ENCODE peak calls at places on chromosomes 16 and 17, in seven cellular contexts. One of them, this sample, is unnamed.

GRCh38 chr16:88701541-88702363 is 4.5 kb downstream of the RNF166 start:
- DNase-seq in Peyer's patch: peak
- DNase-seq in activated naive CD8-positive, alpha-beta T cell treated with anti-CD3 and anti-CD28 coated beads, Interleukin-2, amount 50 U/mL, for 16 hours: no peak
- DNase-seq in effector CD4-positive, alpha-beta T cell: no peak
- DNase-seq in pons: no peak
- DNase-seq in T-helper 2 cell: peak
- DNase-seq in iPS-NIHi11: no peak
- DNase-seq in this sample: no peak

GRCh38 chr17:48570325-48571023 is 7.7 kb downstream of the HOXB4 start:
- DNase-seq in effector CD4-positive, alpha-beta T cell: no peak
- DNase-seq in T-helper 2 cell: no peak
- DNase-seq in Peyer's patch: no peak
- DNase-seq in activated naive CD8-positive, alpha-beta T cell treated with anti-CD3 and anti-CD28 coated beads, Interleukin-2, amount 50 U/mL, for 16 hours: no peak
- DNase-seq in pons: no peak
- DNase-seq in iPS-NIHi11: no peak
- DNase-seq in this sample: no peak

GRCh38 chr17:34633351-34633750 is 54.0 kb downstream of the TMEM132E start:
- DNase-seq in T-helper 2 cell: no peak
- DNase-seq in pons: no peak
- DNase-seq in effector CD4-positive, alpha-beta T cell: no peak
- DNase-seq in Peyer's patch: no peak
- DNase-seq in activated naive CD8-positive, alpha-beta T cell treated with anti-CD3 and anti-CD28 coated beads, Interleukin-2, amount 50 U/mL, for 16 hours: no peak
- DNase-seq in iPS-NIHi11: peak
- DNase-seq in this sample: no peak

GRCh38 chr17:17729620-17730249 is 48.5 kb downstream of the RAI1 start:
- DNase-seq in activated naive CD8-positive, alpha-beta T cell treated with anti-CD3 and anti-CD28 coated beads, Interleukin-2, amount 50 U/mL, for 16 hours: no peak
- DNase-seq in pons: peak
- DNase-seq in Peyer's patch: peak
- DNase-seq in iPS-NIHi11: peak
- DNase-seq in effector CD4-positive, alpha-beta T cell: peak
- DNase-seq in T-helper 2 cell: peak
- DNase-seq in this sample: peak

GRCh38 chr16:20104563-20105183 is 31.0 kb upstream of the GPR139 start:
- DNase-seq in pons: no peak
- DNase-seq in iPS-NIHi11: no peak
- DNase-seq in T-helper 2 cell: no peak
- DNase-seq in activated naive CD8-positive, alpha-beta T cell treated with anti-CD3 and anti-CD28 coated beads, Interleukin-2, amount 50 U/mL, for 16 hours: no peak
- DNase-seq in effector CD4-positive, alpha-beta T cell: no peak
- DNase-seq in Peyer's patch: no peak
- DNase-seq in this sample: no peak

GRCh38 chr17:266701-267656 is 85.5 kb upstream of the DOC2B start:
- DNase-seq in Peyer's patch: peak
- DNase-seq in activated naive CD8-positive, alpha-beta T cell treated with anti-CD3 and anti-CD28 coated beads, Interleukin-2, amount 50 U/mL, for 16 hours: no peak
- DNase-seq in iPS-NIHi11: no peak
- DNase-seq in pons: peak
- DNase-seq in effector CD4-positive, alpha-beta T cell: no peak
- DNase-seq in T-helper 2 cell: no peak
- DNase-seq in this sample: peak

GRCh38 chr16:50534556-50534955 is 13.6 kb upstream of the NKD1 start:
- DNase-seq in Peyer's patch: no peak
- DNase-seq in pons: no peak
- DNase-seq in activated naive CD8-positive, alpha-beta T cell treated with anti-CD3 and anti-CD28 coated beads, Interleukin-2, amount 50 U/mL, for 16 hours: no peak
- DNase-seq in T-helper 2 cell: no peak
- DNase-seq in effector CD4-positive, alpha-beta T cell: no peak
- DNase-seq in iPS-NIHi11: no peak
- DNase-seq in this sample: no peak

GRCh38 chr16:19118938-19119431 is 5.2 kb downstream of the ITPRIPL2 start:
- DNase-seq in pons: peak
- DNase-seq in iPS-NIHi11: no peak
- DNase-seq in T-helper 2 cell: no peak
- DNase-seq in Peyer's patch: peak
- DNase-seq in effector CD4-positive, alpha-beta T cell: no peak
- DNase-seq in activated naive CD8-positive, alpha-beta T cell treated with anti-CD3 and anti-CD28 coated beads, Interleukin-2, amount 50 U/mL, for 16 hours: no peak
- DNase-seq in this sample: no peak

GRCh38 chr17:29005936-29006438 is at the start of gene SEZ6:
- DNase-seq in effector CD4-positive, alpha-beta T cell: peak
- DNase-seq in iPS-NIHi11: peak
- DNase-seq in T-helper 2 cell: peak
- DNase-seq in pons: peak
- DNase-seq in Peyer's patch: peak
- DNase-seq in activated naive CD8-positive, alpha-beta T cell treated with anti-CD3 and anti-CD28 coated beads, Interleukin-2, amount 50 U/mL, for 16 hours: peak
- DNase-seq in this sample: peak

GRCh38 chr16:11142261-11142630 is 113.8 kb downstream of the SOCS1 start:
- DNase-seq in iPS-NIHi11: no peak
- DNase-seq in activated naive CD8-positive, alpha-beta T cell treated with anti-CD3 and anti-CD28 coated beads, Interleukin-2, amount 50 U/mL, for 16 hours: no peak
- DNase-seq in pons: no peak
- DNase-seq in T-helper 2 cell: no peak
- DNase-seq in Peyer's patch: no peak
- DNase-seq in effector CD4-positive, alpha-beta T cell: no peak
- DNase-seq in this sample: no peak

GRCh38 chr16:15544405-15544804 is 98.5 kb downstream of the MARF1 start:
- DNase-seq in pons: no peak
- DNase-seq in activated naive CD8-positive, alpha-beta T cell treated with anti-CD3 and anti-CD28 coated beads, Interleukin-2, amount 50 U/mL, for 16 hours: no peak
- DNase-seq in T-helper 2 cell: no peak
- DNase-seq in iPS-NIHi11: no peak
- DNase-seq in Peyer's patch: no peak
- DNase-seq in effector CD4-positive, alpha-beta T cell: no peak
- DNase-seq in this sample: no peak

GRCh38 chr17:74259667-74260524 is 14.1 kb upstream of the DNAI2 start:
- DNase-seq in effector CD4-positive, alpha-beta T cell: no peak
- DNase-seq in iPS-NIHi11: peak
- DNase-seq in activated naive CD8-positive, alpha-beta T cell treated with anti-CD3 and anti-CD28 coated beads, Interleukin-2, amount 50 U/mL, for 16 hours: no peak
- DNase-seq in pons: no peak
- DNase-seq in Peyer's patch: no peak
- DNase-seq in T-helper 2 cell: no peak
- DNase-seq in this sample: peak

GRCh38 chr16:79933586-79933985 is 333.0 kb upstream of the MAF start:
- DNase-seq in T-helper 2 cell: no peak
- DNase-seq in Peyer's patch: no peak
- DNase-seq in effector CD4-positive, alpha-beta T cell: no peak
- DNase-seq in iPS-NIHi11: no peak
- DNase-seq in pons: no peak
- DNase-seq in activated naive CD8-positive, alpha-beta T cell treated with anti-CD3 and anti-CD28 coated beads, Interleukin-2, amount 50 U/mL, for 16 hours: no peak
- DNase-seq in this sample: no peak

GRCh38 chr17:13786000-13786598 is 184.4 kb upstream of the HS3ST3A1 start:
- DNase-seq in Peyer's patch: no peak
- DNase-seq in T-helper 2 cell: no peak
- DNase-seq in effector CD4-positive, alpha-beta T cell: no peak
- DNase-seq in iPS-NIHi11: no peak
- DNase-seq in activated naive CD8-positive, alpha-beta T cell treated with anti-CD3 and anti-CD28 coated beads, Interleukin-2, amount 50 U/mL, for 16 hours: no peak
- DNase-seq in pons: no peak
- DNase-seq in this sample: no peak

GRCh38 chr16:72840591-72841381 is 207.1 kb downstream of the ZFHX3 start:
- DNase-seq in iPS-NIHi11: no peak
- DNase-seq in Peyer's patch: no peak
- DNase-seq in pons: no peak
- DNase-seq in T-helper 2 cell: no peak
- DNase-seq in activated naive CD8-positive, alpha-beta T cell treated with anti-CD3 and anti-CD28 coated beads, Interleukin-2, amount 50 U/mL, for 16 hours: no peak
- DNase-seq in effector CD4-positive, alpha-beta T cell: no peak
- DNase-seq in this sample: no peak

GRCh38 chr17:45221081-45221996 is at the start of gene FMNL1:
- DNase-seq in effector CD4-positive, alpha-beta T cell: peak
- DNase-seq in iPS-NIHi11: peak
- DNase-seq in Peyer's patch: peak
- DNase-seq in pons: no peak
- DNase-seq in T-helper 2 cell: peak
- DNase-seq in activated naive CD8-positive, alpha-beta T cell treated with anti-CD3 and anti-CD28 coated beads, Interleukin-2, amount 50 U/mL, for 16 hours: no peak
- DNase-seq in this sample: peak

GRCh38 chr16:85878407-85878806 is 20.6 kb upstream of the IRF8 start:
- DNase-seq in T-helper 2 cell: no peak
- DNase-seq in pons: no peak
- DNase-seq in activated naive CD8-positive, alpha-beta T cell treated with anti-CD3 and anti-CD28 coated beads, Interleukin-2, amount 50 U/mL, for 16 hours: no peak
- DNase-seq in iPS-NIHi11: no peak
- DNase-seq in Peyer's patch: no peak
- DNase-seq in effector CD4-positive, alpha-beta T cell: no peak
- DNase-seq in this sample: no peak

GRCh38 chr17:29384901-29385300 is 5.3 kb upstream of the TAOK1 start:
- DNase-seq in Peyer's patch: no peak
- DNase-seq in effector CD4-positive, alpha-beta T cell: no peak
- DNase-seq in pons: no peak
- DNase-seq in iPS-NIHi11: no peak
- DNase-seq in T-helper 2 cell: no peak
- DNase-seq in activated naive CD8-positive, alpha-beta T cell treated with anti-CD3 and anti-CD28 coated beads, Interleukin-2, amount 50 U/mL, for 16 hours: no peak
- DNase-seq in this sample: no peak

GRCh38 chr17:40301315-40301714 is 7.7 kb upstream of the RARA start:
- DNase-seq in effector CD4-positive, alpha-beta T cell: no peak
- DNase-seq in T-helper 2 cell: no peak
- DNase-seq in pons: no peak
- DNase-seq in activated naive CD8-positive, alpha-beta T cell treated with anti-CD3 and anti-CD28 coated beads, Interleukin-2, amount 50 U/mL, for 16 hours: no peak
- DNase-seq in Peyer's patch: no peak
- DNase-seq in iPS-NIHi11: no peak
- DNase-seq in this sample: no peak

GRCh38 chr17:64156670-64157069 is 26.7 kb upstream of the ERN1 start:
- DNase-seq in T-helper 2 cell: peak
- DNase-seq in iPS-NIHi11: no peak
- DNase-seq in Peyer's patch: no peak
- DNase-seq in effector CD4-positive, alpha-beta T cell: no peak
- DNase-seq in activated naive CD8-positive, alpha-beta T cell treated with anti-CD3 and anti-CD28 coated beads, Interleukin-2, amount 50 U/mL, for 16 hours: no peak
- DNase-seq in pons: no peak
- DNase-seq in this sample: no peak

GRCh38 chr16:23469814-23470213 is 16.8 kb upstream of the COG7 start:
- DNase-seq in effector CD4-positive, alpha-beta T cell: no peak
- DNase-seq in Peyer's patch: no peak
- DNase-seq in T-helper 2 cell: no peak
- DNase-seq in iPS-NIHi11: peak
- DNase-seq in pons: no peak
- DNase-seq in activated naive CD8-positive, alpha-beta T cell treated with anti-CD3 and anti-CD28 coated beads, Interleukin-2, amount 50 U/mL, for 16 hours: no peak
- DNase-seq in this sample: no peak

GRCh38 chr16:71383054-71383773 is 24.7 kb downstream of the CALB2 start:
- DNase-seq in iPS-NIHi11: peak
- DNase-seq in Peyer's patch: no peak
- DNase-seq in pons: no peak
- DNase-seq in T-helper 2 cell: peak
- DNase-seq in activated naive CD8-positive, alpha-beta T cell treated with anti-CD3 and anti-CD28 coated beads, Interleukin-2, amount 50 U/mL, for 16 hours: no peak
- DNase-seq in effector CD4-positive, alpha-beta T cell: no peak
- DNase-seq in this sample: no peak

GRCh38 chr17:6374271-6374691 is 60.6 kb downstream of the AIPL1 start:
- DNase-seq in pons: no peak
- DNase-seq in activated naive CD8-positive, alpha-beta T cell treated with anti-CD3 and anti-CD28 coated beads, Interleukin-2, amount 50 U/mL, for 16 hours: no peak
- DNase-seq in Peyer's patch: no peak
- DNase-seq in effector CD4-positive, alpha-beta T cell: no peak
- DNase-seq in T-helper 2 cell: no peak
- DNase-seq in iPS-NIHi11: no peak
- DNase-seq in this sample: no peak

GRCh38 chr16:66364959-66365306 is 1.6 kb upstream of the CDH5 start:
- DNase-seq in activated naive CD8-positive, alpha-beta T cell treated with anti-CD3 and anti-CD28 coated beads, Interleukin-2, amount 50 U/mL, for 16 hours: no peak
- DNase-seq in effector CD4-positive, alpha-beta T cell: no peak
- DNase-seq in T-helper 2 cell: no peak
- DNase-seq in iPS-NIHi11: no peak
- DNase-seq in Peyer's patch: no peak
- DNase-seq in pons: no peak
- DNase-seq in this sample: no peak

GRCh38 chr17:75457047-75457654 is 716 bp downstream of the TMEM94 start:
- DNase-seq in Peyer's patch: no peak
- DNase-seq in pons: no peak
- DNase-seq in activated naive CD8-positive, alpha-beta T cell treated with anti-CD3 and anti-CD28 coated beads, Interleukin-2, amount 50 U/mL, for 16 hours: no peak
- DNase-seq in T-helper 2 cell: peak
- DNase-seq in iPS-NIHi11: peak
- DNase-seq in effector CD4-positive, alpha-beta T cell: no peak
- DNase-seq in this sample: peak

GRCh38 chr16:78648517-78648916 is 549.1 kb downstream of the WWOX start:
- DNase-seq in Peyer's patch: no peak
- DNase-seq in activated naive CD8-positive, alpha-beta T cell treated with anti-CD3 and anti-CD28 coated beads, Interleukin-2, amount 50 U/mL, for 16 hours: no peak
- DNase-seq in iPS-NIHi11: no peak
- DNase-seq in pons: peak
- DNase-seq in effector CD4-positive, alpha-beta T cell: no peak
- DNase-seq in T-helper 2 cell: no peak
- DNase-seq in this sample: no peak

GRCh38 chr16:57801856-57802634 is at the start of gene KIFC3:
- DNase-seq in Peyer's patch: peak
- DNase-seq in pons: peak
- DNase-seq in activated naive CD8-positive, alpha-beta T cell treated with anti-CD3 and anti-CD28 coated beads, Interleukin-2, amount 50 U/mL, for 16 hours: peak
- DNase-seq in iPS-NIHi11: peak
- DNase-seq in effector CD4-positive, alpha-beta T cell: peak
- DNase-seq in T-helper 2 cell: peak
- DNase-seq in this sample: peak

GRCh38 chr17:74566132-74566753 is 1.1 kb downstream of the CD300H start:
- DNase-seq in T-helper 2 cell: peak
- DNase-seq in pons: no peak
- DNase-seq in Peyer's patch: peak
- DNase-seq in effector CD4-positive, alpha-beta T cell: no peak
- DNase-seq in activated naive CD8-positive, alpha-beta T cell treated with anti-CD3 and anti-CD28 coated beads, Interleukin-2, amount 50 U/mL, for 16 hours: no peak
- DNase-seq in iPS-NIHi11: peak
- DNase-seq in this sample: peak

GRCh38 chr16:88626646-88627045 is 11.7 kb upstream of the IL17C start:
- DNase-seq in activated naive CD8-positive, alpha-beta T cell treated with anti-CD3 and anti-CD28 coated beads, Interleukin-2, amount 50 U/mL, for 16 hours: no peak
- DNase-seq in Peyer's patch: no peak
- DNase-seq in pons: no peak
- DNase-seq in iPS-NIHi11: no peak
- DNase-seq in effector CD4-positive, alpha-beta T cell: no peak
- DNase-seq in T-helper 2 cell: no peak
- DNase-seq in this sample: no peak

GRCh38 chr17:30513346-30513745 is 36.1 kb downstream of the GOSR1 start:
- DNase-seq in pons: no peak
- DNase-seq in T-helper 2 cell: no peak
- DNase-seq in effector CD4-positive, alpha-beta T cell: no peak
- DNase-seq in iPS-NIHi11: no peak
- DNase-seq in activated naive CD8-positive, alpha-beta T cell treated with anti-CD3 and anti-CD28 coated beads, Interleukin-2, amount 50 U/mL, for 16 hours: no peak
- DNase-seq in Peyer's patch: no peak
- DNase-seq in this sample: no peak

GRCh38 chr17:44916059-44916780 is 920 bp upstream of the GFAP start:
- DNase-seq in pons: peak
- DNase-seq in iPS-NIHi11: no peak
- DNase-seq in activated naive CD8-positive, alpha-beta T cell treated with anti-CD3 and anti-CD28 coated beads, Interleukin-2, amount 50 U/mL, for 16 hours: no peak
- DNase-seq in effector CD4-positive, alpha-beta T cell: no peak
- DNase-seq in Peyer's patch: no peak
- DNase-seq in T-helper 2 cell: no peak
- DNase-seq in this sample: peak

GRCh38 chr17:53543363-53543927 is 279.3 kb upstream of the KIF2B start:
- DNase-seq in activated naive CD8-positive, alpha-beta T cell treated with anti-CD3 and anti-CD28 coated beads, Interleukin-2, amount 50 U/mL, for 16 hours: no peak
- DNase-seq in pons: no peak
- DNase-seq in iPS-NIHi11: no peak
- DNase-seq in Peyer's patch: no peak
- DNase-seq in effector CD4-positive, alpha-beta T cell: no peak
- DNase-seq in T-helper 2 cell: no peak
- DNase-seq in this sample: peak

GRCh38 chr16:56911771-56912541 is 20.0 kb upstream of the HERPUD1 start:
- DNase-seq in T-helper 2 cell: no peak
- DNase-seq in Peyer's patch: peak
- DNase-seq in iPS-NIHi11: peak
- DNase-seq in activated naive CD8-positive, alpha-beta T cell treated with anti-CD3 and anti-CD28 coated beads, Interleukin-2, amount 50 U/mL, for 16 hours: no peak
- DNase-seq in pons: peak
- DNase-seq in effector CD4-positive, alpha-beta T cell: no peak
- DNase-seq in this sample: no peak

GRCh38 chr17:48628641-48629410 is 2.7 kb upstream of the HOXB9 start:
- DNase-seq in activated naive CD8-positive, alpha-beta T cell treated with anti-CD3 and anti-CD28 coated beads, Interleukin-2, amount 50 U/mL, for 16 hours: no peak
- DNase-seq in T-helper 2 cell: no peak
- DNase-seq in effector CD4-positive, alpha-beta T cell: no peak
- DNase-seq in Peyer's patch: no peak
- DNase-seq in pons: no peak
- DNase-seq in iPS-NIHi11: no peak
- DNase-seq in this sample: no peak

GRCh38 chr17:5955764-5956163 is 114.4 kb upstream of the WSCD1 start:
- DNase-seq in activated naive CD8-positive, alpha-beta T cell treated with anti-CD3 and anti-CD28 coated beads, Interleukin-2, amount 50 U/mL, for 16 hours: no peak
- DNase-seq in effector CD4-positive, alpha-beta T cell: no peak
- DNase-seq in iPS-NIHi11: no peak
- DNase-seq in Peyer's patch: no peak
- DNase-seq in pons: no peak
- DNase-seq in T-helper 2 cell: no peak
- DNase-seq in this sample: no peak

GRCh38 chr17:50278526-50279180 is 4.4 kb downstream of the TMEM92 start:
- DNase-seq in Peyer's patch: no peak
- DNase-seq in pons: no peak
- DNase-seq in activated naive CD8-positive, alpha-beta T cell treated with anti-CD3 and anti-CD28 coated beads, Interleukin-2, amount 50 U/mL, for 16 hours: no peak
- DNase-seq in iPS-NIHi11: no peak
- DNase-seq in T-helper 2 cell: no peak
- DNase-seq in effector CD4-positive, alpha-beta T cell: no peak
- DNase-seq in this sample: peak

GRCh38 chr17:4477286-4477791 is 21.3 kb upstream of the SPNS2 start:
- DNase-seq in iPS-NIHi11: peak
- DNase-seq in Peyer's patch: no peak
- DNase-seq in T-helper 2 cell: no peak
- DNase-seq in effector CD4-positive, alpha-beta T cell: no peak
- DNase-seq in activated naive CD8-positive, alpha-beta T cell treated with anti-CD3 and anti-CD28 coated beads, Interleukin-2, amount 50 U/mL, for 16 hours: no peak
- DNase-seq in pons: no peak
- DNase-seq in this sample: no peak